ENCODE peak calls at places on chromosome 17, in five cellular contexts. D is cardiac fibroblast, Y is AG09309, M is testis, W is IMR-90. L is an unnamed sample.

GRCh38 chr17:80208050-80208449 is 12.1 kb downstream of the SGSH start:
- DNase-seq in W (no peak), D (no peak), M (no peak), Y (no peak), L (no peak)

GRCh38 chr17:34252138-34252889 is 2.8 kb upstream of the CCL2 start:
- DNase-seq in W (peak; percentile 95), Y (peak; percentile 80), D (peak; percentile 94), M (peak; percentile 94), L (peak; percentile 97)

GRCh38 chr17:71631483-71631882 is 489.3 kb upstream of the SOX9 start:
- DNase-seq in M (no peak), Y (no peak), D (peak; percentile 67), W (peak; percentile 37), L (peak; percentile 32)

GRCh38 chr17:75634754-75635609 is 1.7 kb downstream of the SMIM5 start:
- DNase-seq in W (no peak), Y (no peak), M (no peak), D (no peak), L (no peak)

GRCh38 chr17:33475594-33475993 is 182.5 kb upstream of the ASIC2 start:
- DNase-seq in D (no peak), Y (no peak), W (no peak), M (no peak), L (no peak)

GRCh38 chr17:20184191-20184590 is 175.0 kb downstream of the SPECC1 start:
- DNase-seq in Y (no peak), D (no peak), M (no peak), W (no peak), L (no peak)

GRCh38 chr17:16593356-16594102 is 24.5 kb upstream of the ZNF287 start:
- DNase-seq in D (peak; percentile 59), Y (no peak), M (no peak), W (peak; percentile 22), L (peak; percentile 50)

GRCh38 chr17:73278465-73279453 is 17.1 kb upstream of the CPSF4L start:
- DNase-seq in Y (no peak), D (peak; percentile 23), M (peak; percentile 84), W (no peak), L (peak; percentile 51)

GRCh38 chr17:2453325-2453724 is 52.5 kb upstream of the MNT start:
- DNase-seq in Y (no peak), M (no peak), W (no peak), D (no peak), L (no peak)

GRCh38 chr17:37844977-37845293 is 79.3 kb upstream of the TBC1D3K start:
- DNase-seq in W (no peak), D (no peak), Y (no peak), M (no peak), L (no peak)
- TF ChIP-seq CTCF in W (no peak), D (no peak), Y (no peak), M (no peak), L (no peak)

GRCh38 chr17:8002646-8003593 is 505 bp downstream of the GUCY2D start:
- DNase-seq in M (no peak), W (no peak), Y (no peak), D (no peak), L (no peak)
- TF ChIP-seq CTCF in M (no peak), W (no peak), Y (no peak), D (no peak), L (no peak)

GRCh38 chr17:39270923-39271322 is 45.2 kb upstream of the STAC2 start:
- DNase-seq in D (peak; percentile 70), M (peak; percentile 39), Y (peak; percentile 87), W (peak; percentile 81), L (peak; percentile 74)
- TF ChIP-seq CTCF in D (peak; percentile 42), M (no peak), Y (peak; percentile 73), W (peak; percentile 69), L (peak; percentile 59)

DNA sequence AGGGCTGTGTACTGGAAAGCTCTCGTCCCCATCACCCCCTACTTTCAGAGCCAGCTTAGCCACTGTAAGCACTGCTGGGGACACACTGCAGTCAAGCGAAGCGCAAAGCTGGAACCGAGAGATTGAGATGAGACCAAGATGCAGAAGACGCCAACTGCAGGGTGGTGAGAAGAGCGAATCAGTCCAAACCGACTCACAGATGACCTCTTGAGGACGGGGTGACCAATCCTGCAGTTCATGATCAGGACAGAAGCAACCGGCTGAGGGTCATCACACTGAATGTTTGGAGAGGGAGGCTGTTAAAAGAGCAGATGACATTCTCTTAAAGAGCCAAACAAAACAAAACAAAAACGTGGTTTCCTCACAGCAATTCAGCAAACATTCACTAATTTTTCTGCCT is 8.5 kb downstream of the HASPIN start:
- DNase-seq in W (peak; percentile 20), D (peak; percentile 48), M (peak; percentile 41), Y (no peak), L (peak; percentile 25)
- TF ChIP-seq CTCF in W (no peak), D (no peak), M (no peak), Y (no peak), L (peak; percentile 1)

L was measured in fibroblast of pulmonary artery.